ENCODE peak calls at places on chromosome 16, in eight cellular contexts. One of them, this sample, is unnamed.

GRCh38 chr16:77213542-77214108 is 14.4 kb downstream of the SYCE1L start:
- DNase-seq in choroid plexus epithelial cell: peak; percentile 67
- DNase-seq in CD4-positive, CD25-positive, alpha-beta regulatory T cell: no peak
- DNase-seq in cardiac fibroblast: peak; percentile 83
- DNase-seq in colonic mucosa: no peak
- DNase-seq in psoas muscle: no peak
- DNase-seq in upper lobe of right lung: no peak
- DNase-seq in NB4: no peak
- DNase-seq in this sample: peak; percentile 31

GRCh38 chr16:50238314-50238713 is 28.0 kb upstream of the ADCY7 start:
- DNase-seq in choroid plexus epithelial cell: no peak
- DNase-seq in CD4-positive, CD25-positive, alpha-beta regulatory T cell: no peak
- DNase-seq in cardiac fibroblast: no peak
- DNase-seq in colonic mucosa: no peak
- DNase-seq in psoas muscle: no peak
- DNase-seq in upper lobe of right lung: no peak
- DNase-seq in NB4: no peak
- DNase-seq in this sample: no peak

GRCh38 chr16:11768850-11769249 is 26.2 kb upstream of the TXNDC11 start:
- DNase-seq in choroid plexus epithelial cell: no peak
- DNase-seq in CD4-positive, CD25-positive, alpha-beta regulatory T cell: no peak
- DNase-seq in cardiac fibroblast: no peak
- DNase-seq in colonic mucosa: no peak
- DNase-seq in psoas muscle: no peak
- DNase-seq in upper lobe of right lung: no peak
- DNase-seq in NB4: peak; percentile 48
- DNase-seq in this sample: no peak

GRCh38 chr16:51465026-51465425 is 314.0 kb upstream of the SALL1 start:
- DNase-seq in choroid plexus epithelial cell: peak; percentile 9
- DNase-seq in CD4-positive, CD25-positive, alpha-beta regulatory T cell: no peak
- DNase-seq in cardiac fibroblast: peak; percentile 19
- DNase-seq in colonic mucosa: no peak
- DNase-seq in psoas muscle: no peak
- DNase-seq in upper lobe of right lung: no peak
- DNase-seq in NB4: no peak
- DNase-seq in this sample: peak; percentile 63

GRCh38 chr16:71746442-71747046 is 22.0 kb upstream of the PHLPP2 start:
- DNase-seq in choroid plexus epithelial cell: peak; percentile 80
- DNase-seq in CD4-positive, CD25-positive, alpha-beta regulatory T cell: peak; percentile 57
- DNase-seq in cardiac fibroblast: peak; percentile 67
- DNase-seq in colonic mucosa: peak; percentile 27
- DNase-seq in psoas muscle: no peak
- DNase-seq in upper lobe of right lung: no peak
- DNase-seq in NB4: peak; percentile 61
- DNase-seq in this sample: peak; percentile 71

GRCh38 chr16:81140930-81141780 is 45.0 kb upstream of the GCSH start:
- DNase-seq in choroid plexus epithelial cell: peak; percentile 11
- DNase-seq in CD4-positive, CD25-positive, alpha-beta regulatory T cell: no peak
- DNase-seq in cardiac fibroblast: no peak
- DNase-seq in colonic mucosa: no peak
- DNase-seq in psoas muscle: no peak
- DNase-seq in upper lobe of right lung: no peak
- DNase-seq in NB4: peak; percentile 18
- DNase-seq in this sample: no peak

GRCh38 chr16:87165151-87165550 is 152.0 kb downstream of the C16orf95 start:
- DNase-seq in choroid plexus epithelial cell: no peak
- DNase-seq in CD4-positive, CD25-positive, alpha-beta regulatory T cell: no peak
- DNase-seq in cardiac fibroblast: no peak
- DNase-seq in colonic mucosa: no peak
- DNase-seq in psoas muscle: no peak
- DNase-seq in upper lobe of right lung: no peak
- DNase-seq in NB4: no peak
- DNase-seq in this sample: no peak

GRCh38 chr16:24525970-24526559 is 13.3 kb upstream of the RBBP6 start:
- DNase-seq in choroid plexus epithelial cell: no peak
- DNase-seq in CD4-positive, CD25-positive, alpha-beta regulatory T cell: no peak
- DNase-seq in cardiac fibroblast: peak; percentile 83
- DNase-seq in colonic mucosa: no peak
- DNase-seq in psoas muscle: no peak
- DNase-seq in upper lobe of right lung: no peak
- DNase-seq in NB4: no peak
- DNase-seq in this sample: peak; percentile 25

GRCh38 chr16:80743273-80743672 is 61.1 kb downstream of the CDYL2 start:
- DNase-seq in choroid plexus epithelial cell: no peak
- DNase-seq in CD4-positive, CD25-positive, alpha-beta regulatory T cell: no peak
- DNase-seq in cardiac fibroblast: no peak
- DNase-seq in colonic mucosa: no peak
- DNase-seq in psoas muscle: no peak
- DNase-seq in upper lobe of right lung: no peak
- DNase-seq in NB4: no peak
- DNase-seq in this sample: no peak

GRCh38 chr16:59635674-59636073 is 901.6 kb upstream of the GOT2 start:
- DNase-seq in choroid plexus epithelial cell: peak; percentile 71
- DNase-seq in CD4-positive, CD25-positive, alpha-beta regulatory T cell: no peak
- DNase-seq in cardiac fibroblast: no peak
- DNase-seq in colonic mucosa: no peak
- DNase-seq in psoas muscle: no peak
- DNase-seq in upper lobe of right lung: no peak
- DNase-seq in NB4: no peak
- DNase-seq in this sample: peak; percentile 48

GRCh38 chr16:78024159-78024558 is 1.8 kb downstream of the CLEC3A start:
- DNase-seq in choroid plexus epithelial cell: no peak
- DNase-seq in CD4-positive, CD25-positive, alpha-beta regulatory T cell: no peak
- DNase-seq in cardiac fibroblast: no peak
- DNase-seq in colonic mucosa: no peak
- DNase-seq in psoas muscle: no peak
- DNase-seq in upper lobe of right lung: no peak
- DNase-seq in NB4: no peak
- DNase-seq in this sample: no peak

GRCh38 chr16:81493755-81494433 is 49.3 kb downstream of the CMIP start:
- DNase-seq in choroid plexus epithelial cell: peak; percentile 72
- DNase-seq in CD4-positive, CD25-positive, alpha-beta regulatory T cell: no peak
- DNase-seq in cardiac fibroblast: peak; percentile 41
- DNase-seq in colonic mucosa: peak; percentile 63
- DNase-seq in psoas muscle: peak; percentile 59
- DNase-seq in upper lobe of right lung: no peak
- DNase-seq in NB4: peak; percentile 49
- DNase-seq in this sample: peak; percentile 48

GRCh38 chr16:30747799-30748633 is at the start of gene PHKG2:
- DNase-seq in choroid plexus epithelial cell: peak; percentile 99
- DNase-seq in CD4-positive, CD25-positive, alpha-beta regulatory T cell: peak; percentile 94
- DNase-seq in cardiac fibroblast: peak; percentile 99
- DNase-seq in colonic mucosa: peak; percentile 99
- DNase-seq in psoas muscle: peak; percentile 100
- DNase-seq in upper lobe of right lung: peak; percentile 100
- DNase-seq in NB4: peak; percentile 99
- DNase-seq in this sample: peak; percentile 100

GRCh38 chr16:12137344-12138094 is 161.0 kb downstream of the SNX29 start:
- DNase-seq in choroid plexus epithelial cell: no peak
- DNase-seq in CD4-positive, CD25-positive, alpha-beta regulatory T cell: no peak
- DNase-seq in cardiac fibroblast: no peak
- DNase-seq in colonic mucosa: peak; percentile 24
- DNase-seq in psoas muscle: no peak
- DNase-seq in upper lobe of right lung: no peak
- DNase-seq in NB4: no peak
- DNase-seq in this sample: no peak

GRCh38 chr16:27322858-27323780 is 9.3 kb downstream of the IL4R start:
- DNase-seq in choroid plexus epithelial cell: no peak
- DNase-seq in CD4-positive, CD25-positive, alpha-beta regulatory T cell: no peak
- DNase-seq in cardiac fibroblast: no peak
- DNase-seq in colonic mucosa: peak; percentile 88
- DNase-seq in psoas muscle: no peak
- DNase-seq in upper lobe of right lung: no peak
- DNase-seq in NB4: no peak
- DNase-seq in this sample: no peak

GRCh38 chr16:87437911-87438610 is 45.9 kb downstream of the MAP1LC3B start:
- DNase-seq in choroid plexus epithelial cell: no peak
- DNase-seq in CD4-positive, CD25-positive, alpha-beta regulatory T cell: no peak
- DNase-seq in cardiac fibroblast: no peak
- DNase-seq in colonic mucosa: no peak
- DNase-seq in psoas muscle: peak; percentile 12
- DNase-seq in upper lobe of right lung: no peak
- DNase-seq in NB4: no peak
- DNase-seq in this sample: no peak

GRCh38 chr16:69706975-69707340 is 19.4 kb downstream of the NQO1 start:
- DNase-seq in choroid plexus epithelial cell: no peak
- DNase-seq in CD4-positive, CD25-positive, alpha-beta regulatory T cell: no peak
- DNase-seq in cardiac fibroblast: no peak
- DNase-seq in colonic mucosa: no peak
- DNase-seq in psoas muscle: no peak
- DNase-seq in upper lobe of right lung: no peak
- DNase-seq in NB4: no peak
- DNase-seq in this sample: no peak
- H3K4me3 ChIP-seq in choroid plexus epithelial cell: no peak overlapping the region
- H3K4me3 ChIP-seq in CD4-positive, CD25-positive, alpha-beta regulatory T cell: no peak overlapping the region
- H3K4me3 ChIP-seq in cardiac fibroblast: no peak overlapping the region
- H3K4me3 ChIP-seq in colonic mucosa: no peak overlapping the region
- H3K4me3 ChIP-seq in psoas muscle: no peak overlapping the region
- H3K4me3 ChIP-seq in upper lobe of right lung: no peak overlapping the region
- H3K4me3 ChIP-seq in NB4: no peak overlapping the region
- H3K4me3 ChIP-seq in this sample: no peak overlapping the region

GRCh38 chr16:56608876-56609462 is 585 bp downstream of the MT2A start:
- DNase-seq in choroid plexus epithelial cell: no peak
- DNase-seq in CD4-positive, CD25-positive, alpha-beta regulatory T cell: no peak
- DNase-seq in cardiac fibroblast: peak; percentile 14
- DNase-seq in colonic mucosa: peak; percentile 50
- DNase-seq in psoas muscle: peak; percentile 64
- DNase-seq in upper lobe of right lung: no peak
- DNase-seq in NB4: peak; percentile 38
- DNase-seq in this sample: peak; percentile 44

GRCh38 chr16:56611281-56611833 is 3.0 kb downstream of the MT2A start:
- DNase-seq in choroid plexus epithelial cell: peak; percentile 52
- DNase-seq in CD4-positive, CD25-positive, alpha-beta regulatory T cell: no peak
- DNase-seq in cardiac fibroblast: peak; percentile 75
- DNase-seq in colonic mucosa: peak; percentile 28
- DNase-seq in psoas muscle: peak; percentile 89
- DNase-seq in upper lobe of right lung: no peak
- DNase-seq in NB4: no peak
- DNase-seq in this sample: peak; percentile 55

GRCh38 chr16:56610017-56610608 is 1.7 kb downstream of the MT2A start:
- DNase-seq in choroid plexus epithelial cell: peak; percentile 96
- DNase-seq in CD4-positive, CD25-positive, alpha-beta regulatory T cell: peak; percentile 49
- DNase-seq in cardiac fibroblast: peak; percentile 93
- DNase-seq in colonic mucosa: peak; percentile 61
- DNase-seq in psoas muscle: peak; percentile 81
- DNase-seq in upper lobe of right lung: peak; percentile 82
- DNase-seq in NB4: peak; percentile 92
- DNase-seq in this sample: peak; percentile 86

GRCh38 chr16:56609463-56609921 is 1.1 kb downstream of the MT2A start:
- DNase-seq in choroid plexus epithelial cell: peak; percentile 94
- DNase-seq in CD4-positive, CD25-positive, alpha-beta regulatory T cell: peak; percentile 76
- DNase-seq in cardiac fibroblast: peak; percentile 89
- DNase-seq in colonic mucosa: peak; percentile 92
- DNase-seq in psoas muscle: peak; percentile 69
- DNase-seq in upper lobe of right lung: no peak
- DNase-seq in NB4: peak; percentile 94
- DNase-seq in this sample: peak; percentile 88

DNA sequence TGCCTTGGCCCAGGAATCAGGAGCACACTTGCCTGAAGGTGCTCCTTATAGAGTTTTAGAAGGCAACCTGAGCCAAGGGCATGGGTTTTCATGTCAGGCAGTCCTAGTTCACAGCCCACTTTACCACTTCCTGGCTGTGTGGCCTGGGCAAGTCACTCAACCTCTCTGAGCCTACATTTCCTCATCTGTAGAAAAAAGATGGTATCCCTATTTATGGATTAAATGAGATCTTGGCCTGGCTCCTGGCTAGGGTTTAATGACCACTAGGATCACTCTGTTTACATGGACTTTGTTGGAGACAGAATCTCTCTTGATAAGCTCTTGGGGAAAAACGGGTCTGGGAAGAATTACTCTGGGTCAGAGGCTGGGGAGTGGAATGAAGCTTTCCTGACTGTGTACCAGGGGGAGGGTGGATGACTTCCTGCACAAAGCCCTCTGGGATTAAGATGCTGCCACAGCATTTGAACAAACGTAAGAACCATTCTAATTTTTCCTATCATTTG is 2.3 kb downstream of the MT2A start:
- DNase-seq in choroid plexus epithelial cell: peak; percentile 63
- DNase-seq in CD4-positive, CD25-positive, alpha-beta regulatory T cell: no peak
- DNase-seq in cardiac fibroblast: peak; percentile 67
- DNase-seq in colonic mucosa: no peak
- DNase-seq in psoas muscle: no peak
- DNase-seq in upper lobe of right lung: no peak
- DNase-seq in NB4: no peak
- DNase-seq in this sample: peak; percentile 62
- H3K4me3 ChIP-seq in choroid plexus epithelial cell: peak overlapping the region; percentile 87
- H3K4me3 ChIP-seq in CD4-positive, CD25-positive, alpha-beta regulatory T cell: peak overlapping the region; percentile 95
- H3K4me3 ChIP-seq in cardiac fibroblast: no peak overlapping the region
- H3K4me3 ChIP-seq in colonic mucosa: peak overlapping the region; percentile 54
- H3K4me3 ChIP-seq in psoas muscle: peak overlapping the region; percentile 89
- H3K4me3 ChIP-seq in upper lobe of right lung: peak overlapping the region; percentile 75
- H3K4me3 ChIP-seq in NB4: no peak overlapping the region
- H3K4me3 ChIP-seq in this sample: peak overlapping the region; percentile 92

GRCh38 chr16:67176662-67177061 is 6.3 kb downstream of the NOL3 start:
- DNase-seq in choroid plexus epithelial cell: no peak
- DNase-seq in CD4-positive, CD25-positive, alpha-beta regulatory T cell: no peak
- DNase-seq in cardiac fibroblast: no peak
- DNase-seq in colonic mucosa: no peak
- DNase-seq in psoas muscle: no peak
- DNase-seq in upper lobe of right lung: no peak
- DNase-seq in NB4: no peak
- DNase-seq in this sample: no peak

GRCh38 chr16:67174706-67175231 is 4.4 kb downstream of the NOL3 start:
- DNase-seq in choroid plexus epithelial cell: no peak
- DNase-seq in CD4-positive, CD25-positive, alpha-beta regulatory T cell: no peak
- DNase-seq in cardiac fibroblast: no peak
- DNase-seq in colonic mucosa: no peak
- DNase-seq in psoas muscle: no peak
- DNase-seq in upper lobe of right lung: no peak
- DNase-seq in NB4: no peak
- DNase-seq in this sample: no peak

GRCh38 chr16:67179421-67180080 is 4.2 kb downstream of the MATCAP1 start:
- DNase-seq in choroid plexus epithelial cell: no peak
- DNase-seq in CD4-positive, CD25-positive, alpha-beta regulatory T cell: no peak
- DNase-seq in cardiac fibroblast: no peak
- DNase-seq in colonic mucosa: no peak
- DNase-seq in psoas muscle: no peak
- DNase-seq in upper lobe of right lung: no peak
- DNase-seq in NB4: peak; percentile 66
- DNase-seq in this sample: no peak

GRCh38 chr16:67180166-67180565 is 3.6 kb downstream of the MATCAP1 start:
- DNase-seq in choroid plexus epithelial cell: no peak
- DNase-seq in CD4-positive, CD25-positive, alpha-beta regulatory T cell: no peak
- DNase-seq in cardiac fibroblast: no peak
- DNase-seq in colonic mucosa: no peak
- DNase-seq in psoas muscle: no peak
- DNase-seq in upper lobe of right lung: no peak
- DNase-seq in NB4: no peak
- DNase-seq in this sample: no peak

GRCh38 chr16:67177743-67178699 is 5.7 kb downstream of the MATCAP1 start:
- DNase-seq in choroid plexus epithelial cell: peak; percentile 73
- DNase-seq in CD4-positive, CD25-positive, alpha-beta regulatory T cell: no peak
- DNase-seq in cardiac fibroblast: peak; percentile 59
- DNase-seq in colonic mucosa: peak; percentile 86
- DNase-seq in psoas muscle: peak; percentile 81
- DNase-seq in upper lobe of right lung: peak; percentile 93
- DNase-seq in NB4: peak; percentile 43
- DNase-seq in this sample: peak; percentile 63
- H3K4me3 ChIP-seq in choroid plexus epithelial cell: peak overlapping the region; percentile 53
- H3K4me3 ChIP-seq in CD4-positive, CD25-positive, alpha-beta regulatory T cell: no peak overlapping the region
- H3K4me3 ChIP-seq in cardiac fibroblast: peak overlapping the region; percentile 42
- H3K4me3 ChIP-seq in colonic mucosa: peak overlapping the region; percentile 36
- H3K4me3 ChIP-seq in psoas muscle: peak overlapping the region; percentile 60
- H3K4me3 ChIP-seq in upper lobe of right lung: peak overlapping the region; percentile 49
- H3K4me3 ChIP-seq in NB4: no peak overlapping the region
- H3K4me3 ChIP-seq in this sample: peak overlapping the region; percentile 62

GRCh38 chr16:88639231-88640038 is 1.1 kb downstream of the IL17C start:
- DNase-seq in choroid plexus epithelial cell: no peak
- DNase-seq in CD4-positive, CD25-positive, alpha-beta regulatory T cell: no peak
- DNase-seq in cardiac fibroblast: no peak
- DNase-seq in colonic mucosa: peak; percentile 59
- DNase-seq in psoas muscle: no peak
- DNase-seq in upper lobe of right lung: peak; percentile 85
- DNase-seq in NB4: peak; percentile 34
- DNase-seq in this sample: no peak
- H3K4me3 ChIP-seq in choroid plexus epithelial cell: no peak overlapping the region
- H3K4me3 ChIP-seq in CD4-positive, CD25-positive, alpha-beta regulatory T cell: no peak overlapping the region
- H3K4me3 ChIP-seq in cardiac fibroblast: no peak overlapping the region
- H3K4me3 ChIP-seq in colonic mucosa: no peak overlapping the region
- H3K4me3 ChIP-seq in psoas muscle: no peak overlapping the region
- H3K4me3 ChIP-seq in upper lobe of right lung: no peak overlapping the region
- H3K4me3 ChIP-seq in NB4: no peak overlapping the region
- H3K4me3 ChIP-seq in this sample: no peak overlapping the region